ENCODE peak calls at places on chromosomes 7 and 10, in six cellular contexts. W is HFFc6; F is activated T-helper 1 cell treated with anti-CD3 and anti-CD28 coated beads, Interleukin-2, amount 50 U/mL, for 16 hours; C is AG09319; S is stimulated activated CD4-positive, alpha-beta T cell treated with anti-CD3 and anti-CD28 coated beads, TNF-alpha, amount 100 ng/mL, for 24 hours; I is cardiac fibroblast. V is an unnamed sample.

GRCh38 chr7:69042138-69042537 is 556.1 kb upstream of the AUTS2 start:
- DNase-seq in W (no peak), S (no peak), C (no peak), I (no peak), F (no peak), V (no peak)

GRCh38 chr10:78458983-78459638 is 425.4 kb downstream of the RPS24 start:
- DNase-seq in F (no peak), C (no peak), I (peak), S (no peak), W (peak), V (no peak)

GRCh38 chr7:18467011-18467410 is 28.5 kb upstream of the HDAC9 start:
- DNase-seq in F (no peak), S (no peak), I (no peak), W (peak), C (no peak), V (no peak)

GRCh38 chr10:31580646-31581045 is 261.6 kb downstream of the ZEB1 start:
- DNase-seq in C (no peak), I (no peak), W (no peak), F (no peak), S (no peak), V (no peak)

GRCh38 chr7:12119638-12120303 is 91.3 kb upstream of the TMEM106B start:
- DNase-seq in C (no peak), S (no peak), I (no peak), F (no peak), W (no peak), V (no peak)

GRCh38 chr10:132878091-132878729 is 64.2 kb downstream of the CFAP46 start:
- DNase-seq in W (no peak), F (no peak), I (no peak), C (no peak), S (no peak), V (no peak)

GRCh38 chr7:149806726-149807125 is 31.4 kb upstream of the ZNF862 start:
- DNase-seq in W (no peak), F (no peak), I (no peak), S (no peak), C (no peak), V (no peak)

GRCh38 chr7:130986271-130986690 is 252.3 kb upstream of the KLF14 start:
- DNase-seq in S (no peak), W (no peak), C (no peak), I (peak), F (no peak), V (no peak)

GRCh38 chr7:155670521-155670920 is 26.1 kb downstream of the RBM33 start:
- DNase-seq in W (no peak), S (no peak), C (no peak), F (no peak), I (no peak), V (no peak)

GRCh38 chr10:43170491-43170890 is 32.2 kb downstream of the CSGALNACT2 start:
- DNase-seq in I (no peak), C (no peak), W (peak), F (no peak), S (no peak), V (no peak)

GRCh38 chr7:151035024-151035717 is 6.9 kb downstream of the ABCB8 start:
- DNase-seq in F (no peak), C (no peak), W (no peak), S (no peak), I (no peak), V (no peak)

GRCh38 chr10:13095929-13096328 is 4.0 kb upstream of the OPTN start:
- DNase-seq in C (no peak), W (no peak), S (no peak), I (no peak), F (no peak), V (no peak)

GRCh38 chr7:110442386-110442837 is 648.5 kb upstream of the LRRN3 start:
- DNase-seq in W (peak), S (no peak), F (no peak), C (no peak), I (peak), V (no peak)

GRCh38 chr10:71912431-71912830 is 51.8 kb upstream of the CHST3 start:
- DNase-seq in I (peak), C (no peak), W (peak), F (no peak), S (no peak), V (no peak)